ENCODE peak calls at places on chromosome 14, in five cellular contexts. E, Y, R, S and I are unnamed samples.

GRCh38 chr14:64572721-64573508 is 23.2 kb downstream of the PPP1R36 start:
- DNase-seq in R (no peak), Y (no peak), E (no peak), S (peak; percentile 30), I (peak; percentile 35)

GRCh38 chr14:91931478-91932088 is 15.9 kb downstream of the FBLN5 start:
- DNase-seq in S (no peak), R (no peak), E (no peak), Y (no peak), I (no peak)

GRCh38 chr14:105528859-105529505 is 2.6 kb downstream of the TMEM121 start:
- DNase-seq in E (no peak), R (no peak), Y (no peak), S (no peak), I (no peak)

GRCh38 chr14:23916038-23916437 is 37.5 kb upstream of the DHRS4 start:
- DNase-seq in S (no peak), R (no peak), Y (no peak), E (no peak), I (no peak)

GRCh38 chr14:34538871-34539406 is 562 bp downstream of the EAPP start:
- DNase-seq in E (no peak), R (no peak), Y (no peak), S (no peak), I (no peak)

GRCh38 chr14:90429764-90430163 is 32.9 kb downstream of the CALM1 start:
- DNase-seq in Y (no peak), R (no peak), S (no peak), E (no peak), I (no peak)

GRCh38 chr14:44606576-44606975 is 99.5 kb upstream of the FSCB start:
- DNase-seq in S (no peak), E (no peak), Y (no peak), R (no peak), I (no peak)

GRCh38 chr14:46582826-46583225 is 68.8 kb downstream of the RPL10L start:
- DNase-seq in E (no peak), R (no peak), Y (no peak), S (no peak), I (no peak)

GRCh38 chr14:101405171-101405883 is 156.0 kb upstream of the DIO3 start:
- DNase-seq in Y (no peak), R (peak; percentile 29), E (no peak), S (no peak), I (peak; percentile 43)

GRCh38 chr14:51014086-51014485 is 69.8 kb upstream of the PYGL start:
- DNase-seq in Y (peak; percentile 71), E (no peak), R (no peak), S (peak; percentile 6), I (peak; percentile 88)

GRCh38 chr14:37580146-37580545 is 14.9 kb downstream of the FOXA1 start:
- DNase-seq in S (no peak), R (no peak), E (no peak), Y (no peak), I (no peak)

GRCh38 chr14:34615507-34615906 is 14.4 kb downstream of the SNX6 start:
- DNase-seq in Y (no peak), S (no peak), R (no peak), E (no peak), I (no peak)

GRCh38 chr14:69069020-69069421 is 83.9 kb downstream of the DCAF5 start:
- DNase-seq in Y (peak; percentile 80), S (peak; percentile 77), E (no peak), R (peak; percentile 26), I (peak; percentile 66)

GRCh38 chr14:104277416-104278213 is 139.2 kb downstream of the KIF26A start:
- DNase-seq in Y (no peak), E (peak; percentile 5), R (no peak), S (no peak), I (no peak)

GRCh38 chr14:64671591-64671990 is 32.6 kb upstream of the PLEKHG3 start:
- DNase-seq in R (peak; percentile 72), S (peak; percentile 39), E (peak; percentile 25), Y (no peak), I (peak; percentile 49)

GRCh38 chr14:38959021-38959420 is 144.0 kb downstream of the SEC23A start:
- DNase-seq in R (no peak), Y (no peak), S (no peak), E (no peak), I (no peak)

GRCh38 chr14:63563370-63564026 is 20.3 kb upstream of the PPP2R5E start:
- DNase-seq in E (no peak), S (no peak), R (peak; percentile 40), Y (no peak), I (no peak)

GRCh38 chr14:24052656-24053547 is 1.1 kb downstream of the CARMIL3 start:
- DNase-seq in Y (no peak), R (no peak), E (no peak), S (no peak), I (no peak)

GRCh38 chr14:76090611-76091010 is 61.1 kb upstream of the GPATCH2L start:
- DNase-seq in R (no peak), E (no peak), S (no peak), Y (no peak), I (peak; percentile 81)

GRCh38 chr14:96783306-96784224 is 13.6 kb upstream of the VRK1 start:
- DNase-seq in R (no peak), S (no peak), E (no peak), Y (no peak), I (no peak)

GRCh38 chr14:63614964-63615363 is 26.7 kb downstream of the WDR89 start:
- DNase-seq in R (no peak), Y (no peak), E (no peak), S (no peak), I (peak; percentile 74)

GRCh38 chr14:84131924-84132323 is 1398.0 kb upstream of the FLRT2 start:
- DNase-seq in E (no peak), S (no peak), R (no peak), Y (no peak), I (no peak)

GRCh38 chr14:20760950-20761349 is 7.3 kb upstream of the EDDM3B start:
- DNase-seq in R (no peak), E (no peak), Y (no peak), S (no peak), I (no peak)

GRCh38 chr14:94079891-94080605 is 954 bp downstream of the DDX24 start:
- DNase-seq in R (no peak), S (no peak), E (no peak), Y (no peak), I (peak; percentile 20)

GRCh38 chr14:94080606-94081385 is at the start of the genes DDX24 and IFI27L1:
- DNase-seq in R (peak; percentile 93), E (peak; percentile 97), Y (peak; percentile 68), S (peak; percentile 86), I (peak; percentile 98)

GRCh38 chr14:94075008-94075407 is 6.0 kb downstream of the DDX24 start:
- DNase-seq in R (no peak), Y (no peak), S (no peak), E (no peak), I (no peak)

GRCh38 chr14:94077111-94077821 is 3.7 kb downstream of the DDX24 start:
- DNase-seq in S (no peak), Y (no peak), E (no peak), R (no peak), I (no peak)

DNA sequence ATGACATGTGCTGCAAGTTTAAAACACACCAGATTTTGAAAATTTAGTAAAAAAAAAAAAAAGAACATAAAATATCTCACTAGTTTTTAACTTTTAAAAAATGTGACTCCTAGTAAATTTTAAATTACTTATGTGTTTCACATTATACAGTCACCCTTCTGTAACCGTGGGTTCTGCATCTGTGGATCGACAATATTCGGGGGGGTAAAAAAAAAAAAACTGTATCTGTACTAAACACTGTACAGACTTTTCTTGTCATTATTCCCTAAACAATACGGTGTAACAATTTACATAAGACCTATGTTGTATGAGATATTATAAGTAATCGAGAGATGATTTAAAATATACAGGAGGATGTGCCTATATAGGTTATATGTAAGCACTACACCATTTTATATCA is 3.2 kb downstream of the DDX24 start:
- DNase-seq in S (no peak), Y (no peak), R (no peak), E (no peak), I (no peak)
- H3K4me3 ChIP-seq in S (no peak overlapping the region), Y (no peak overlapping the region), R (no peak overlapping the region), E (no peak overlapping the region), I (peak overlapping the region; percentile 71)

GRCh38 chr14:99272669-99273024 is 650 bp upstream of the BCL11B start:
- DNase-seq in Y (no peak), R (no peak), S (no peak), E (no peak), I (no peak)
- TF ChIP-seq CTCF in Y (no peak), R (no peak), S (no peak), E (no peak), I (no peak)

GRCh38 chr14:93113678-93114067 is 2.1 kb downstream of the ITPK1 start:
- DNase-seq in E (no peak), R (no peak), Y (no peak), S (no peak), I (no peak)
- H3K4me3 ChIP-seq in E (no peak overlapping the region), R (peak overlapping the region; percentile 76), Y (no peak overlapping the region), S (peak overlapping the region; percentile 13), I (peak overlapping the region; percentile 72)

GRCh38 chr14:65788876-65789859 is 376.6 kb downstream of the FUT8 start:
- DNase-seq in S (no peak), Y (no peak), R (no peak), E (no peak), I (peak; percentile 5)

GRCh38 chr14:65791551-65791981 is 379.0 kb downstream of the FUT8 start:
- DNase-seq in S (no peak), R (peak; percentile 5), Y (no peak), E (no peak), I (peak; percentile 38)

GRCh38 chr14:65787461-65787860 is 374.9 kb downstream of the FUT8 start:
- DNase-seq in S (no peak), R (no peak), Y (no peak), E (no peak), I (no peak)

GRCh38 chr14:65792208-65792905 is 379.8 kb downstream of the FUT8 start:
- DNase-seq in R (peak; percentile 31), E (no peak), Y (no peak), S (no peak), I (peak; percentile 48)

GRCh38 chr14:65790185-65790815 is 377.8 kb downstream of the FUT8 start:
- DNase-seq in Y (no peak), S (no peak), R (no peak), E (no peak), I (no peak)
- TF ChIP-seq CTCF in Y (no peak), S (no peak), R (no peak), E (no peak), I (no peak)

DNA sequence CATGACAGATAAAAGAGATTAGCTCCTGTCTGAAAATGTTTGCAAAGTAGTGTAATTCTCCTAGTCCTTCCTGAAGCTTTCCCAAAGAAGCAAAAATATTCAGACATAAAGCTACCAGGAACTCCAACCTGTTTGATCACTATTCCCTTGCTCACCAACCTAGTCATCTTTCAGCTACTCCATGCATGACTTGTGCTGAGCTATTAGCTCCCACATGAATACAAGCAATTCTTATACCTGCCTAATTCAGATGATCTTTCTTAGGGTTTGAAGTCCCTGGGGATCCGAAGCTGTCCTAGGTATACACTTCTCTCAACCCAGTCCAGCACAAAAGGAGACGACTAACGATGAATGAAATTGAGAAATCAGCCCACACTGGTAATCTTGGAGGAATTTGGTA is 691 bp upstream of the PTGR2 start:
- DNase-seq in E (no peak), Y (no peak), R (peak; percentile 27), S (no peak), I (no peak)
- H3K4me3 ChIP-seq in E (peak overlapping the region; percentile 37), Y (peak overlapping the region; percentile 53), R (peak overlapping the region; percentile 74), S (peak overlapping the region; percentile 70), I (peak overlapping the region; percentile 72)